ENCODE peak calls at places on chromosomes 12 and 14, in seven cellular contexts. G is activated CD4-positive, alpha-beta T cell treated with anti-CD3 and anti-CD28 coated beads for 48 hours; D is iris pigment epithelial cell; L is left cardiac atrium; H is LoVo; J is PC-3; S is amniotic stem cell. B is an unnamed sample.

GRCh38 chr12:98456583-98457573 is 58.5 kb upstream of the TMPO start:
- DNase-seq in G (peak), D (peak), L (peak), H (no peak), J (no peak), S (no peak), B (peak)

GRCh38 chr14:99038401-99038800 is 233.6 kb downstream of the BCL11B start:
- DNase-seq in G (no peak), D (peak), L (no peak), H (no peak), J (no peak), S (no peak), B (no peak)

GRCh38 chr14:100289916-100290606 is 16.2 kb downstream of the SLC25A29 start:
- DNase-seq in G (no peak), D (no peak), L (no peak), H (no peak), J (no peak), S (no peak), B (no peak)

GRCh38 chr14:55124774-55125372 is 4.2 kb upstream of the LGALS3 start:
- DNase-seq in G (no peak), D (no peak), L (no peak), H (no peak), J (no peak), S (no peak), B (no peak)

GRCh38 chr14:22375321-22375930 is 213.6 kb downstream of the DAD1 start:
- DNase-seq in G (no peak), D (peak), L (no peak), H (peak), J (peak), S (no peak), B (peak)

GRCh38 chr12:88237954-88238353 is 95.8 kb downstream of the TMTC3 start:
- DNase-seq in G (no peak), D (peak), L (no peak), H (peak), J (peak), S (no peak), B (peak)

GRCh38 chr12:95248604-95249355 is 31.2 kb downstream of the VEZT start:
- DNase-seq in G (no peak), D (no peak), L (no peak), H (no peak), J (no peak), S (no peak), B (no peak)

GRCh38 chr14:89881839-89882238 is 72.7 kb downstream of the EFCAB11 start:
- DNase-seq in G (no peak), D (no peak), L (no peak), H (no peak), J (no peak), S (no peak), B (no peak)

GRCh38 chr12:122423258-122424165 is 1.0 kb upstream of the CLIP1 start:
- DNase-seq in G (no peak), D (peak), L (no peak), H (no peak), J (no peak), S (no peak), B (peak)

GRCh38 chr12:96578526-96579125 is 89.2 kb downstream of the CFAP54 start:
- DNase-seq in G (no peak), D (peak), L (no peak), H (peak), J (peak), S (peak), B (peak)

GRCh38 chr14:22387776-22388241 is 201.2 kb downstream of the DAD1 start:
- DNase-seq in G (no peak), D (no peak), L (no peak), H (no peak), J (no peak), S (no peak), B (no peak)

GRCh38 chr14:59688224-59689170 is 111.9 kb upstream of the CCDC175 start:
- DNase-seq in G (peak), D (peak), L (peak), H (peak), J (peak), S (peak), B (peak)

GRCh38 chr12:12007713-12008231 is 63.0 kb upstream of the BCL2L14 start:
- DNase-seq in G (no peak), D (no peak), L (no peak), H (no peak), J (no peak), S (no peak), B (no peak)

GRCh38 chr14:51410846-51411245 is 170.8 kb downstream of the TMX1 start:
- DNase-seq in G (no peak), D (no peak), L (no peak), H (no peak), J (no peak), S (no peak), B (no peak)

GRCh38 chr14:59407246-59407615 is 57.9 kb downstream of the GPR135 start:
- DNase-seq in G (no peak), D (peak), L (no peak), H (no peak), J (peak), S (peak), B (no peak)

GRCh38 chr12:57248934-57249742 is 1.8 kb downstream of the STAC3 start:
- DNase-seq in G (no peak), D (no peak), L (no peak), H (no peak), J (no peak), S (no peak), B (no peak)

GRCh38 chr12:46371718-46372130 is 849 bp downstream of the SLC38A2 start:
- DNase-seq in G (peak), D (peak), L (peak), H (peak), J (peak), S (no peak), B (peak)

GRCh38 chr14:58697266-58697926 is 59.6 kb downstream of the DACT1 start:
- DNase-seq in G (no peak), D (no peak), L (no peak), H (no peak), J (no peak), S (no peak), B (no peak)

GRCh38 chr12:53096089-53096741 is 1.3 kb upstream of the IGFBP6 start:
- DNase-seq in G (no peak), D (peak), L (peak), H (no peak), J (peak), S (peak), B (no peak)

GRCh38 chr12:61095131-61095530 is 1165.1 kb upstream of the USP15 start:
- DNase-seq in G (no peak), D (no peak), L (no peak), H (no peak), J (peak), S (no peak), B (no peak)

GRCh38 chr12:14373202-14373601 is 7.7 kb downstream of the ATF7IP start:
- DNase-seq in G (no peak), D (peak), L (no peak), H (no peak), J (peak), S (no peak), B (no peak)

GRCh38 chr14:23663127-23663526 is 27.0 kb downstream of the DHRS2 start:
- DNase-seq in G (no peak), D (no peak), L (no peak), H (no peak), J (no peak), S (no peak), B (no peak)

GRCh38 chr12:93851245-93851665 is 174.1 kb downstream of the CRADD start:
- DNase-seq in G (peak), D (no peak), L (no peak), H (no peak), J (no peak), S (no peak), B (no peak)

GRCh38 chr12:2411586-2412304 is 359.0 kb downstream of the CACNA1C start:
- DNase-seq in G (no peak), D (no peak), L (no peak), H (no peak), J (no peak), S (no peak), B (no peak)

GRCh38 chr12:18747960-18748359 is 10.0 kb downstream of the CAPZA3 start:
- DNase-seq in G (no peak), D (peak), L (no peak), H (no peak), J (peak), S (peak), B (peak)

GRCh38 chr12:230925-231671 is 17.1 kb upstream of the SLC6A12 start:
- DNase-seq in G (no peak), D (no peak), L (no peak), H (no peak), J (no peak), S (no peak), B (no peak)

GRCh38 chr14:100439781-100440180 is 116.6 kb downstream of the SLC25A47 start:
- DNase-seq in G (no peak), D (no peak), L (peak), H (peak), J (peak), S (no peak), B (no peak)

GRCh38 chr12:132734206-132734605 is 23.6 kb downstream of the PGAM5 start:
- DNase-seq in G (no peak), D (no peak), L (no peak), H (no peak), J (no peak), S (no peak), B (no peak)

GRCh38 chr12:131250028-131250950 is 296.6 kb downstream of the ADGRD1 start:
- DNase-seq in G (no peak), D (no peak), L (no peak), H (no peak), J (no peak), S (no peak), B (no peak)

GRCh38 chr12:89244536-89244935 is 107.8 kb downstream of the DUSP6 start:
- DNase-seq in G (peak), D (peak), L (no peak), H (no peak), J (no peak), S (no peak), B (no peak)

GRCh38 chr12:81758421-81759214 is 532 bp downstream of the PPFIA2 start:
- DNase-seq in G (peak), D (peak), L (peak), H (no peak), J (no peak), S (no peak), B (peak)

GRCh38 chr12:50101663-50102062 is 2.1 kb upstream of the GPD1 start:
- DNase-seq in G (no peak), D (peak), L (no peak), H (peak), J (peak), S (peak), B (no peak)

GRCh38 chr12:95522692-95523091 is 28.6 kb downstream of the USP44 start:
- DNase-seq in G (no peak), D (no peak), L (no peak), H (no peak), J (no peak), S (no peak), B (no peak)

GRCh38 chr14:33943081-33943480 is 7.8 kb downstream of the EGLN3 start:
- DNase-seq in G (no peak), D (no peak), L (peak), H (peak), J (no peak), S (no peak), B (peak)

GRCh38 chr12:67449591-67450052 is 180.5 kb downstream of the CAND1 start:
- DNase-seq in G (peak), D (no peak), L (no peak), H (no peak), J (no peak), S (no peak), B (no peak)

GRCh38 chr12:96434107-96434506 is 33.9 kb upstream of the CDK17 start:
- DNase-seq in G (peak), D (peak), L (no peak), H (peak), J (no peak), S (peak), B (no peak)